ENCODE peak calls at places on chromosomes 6 and 20, in six cellular contexts. B, A, Q, D, P and S are unnamed samples.

GRCh38 chr6:4797590-4797989 is 21.4 kb downstream of the CDYL start:
- DNase-seq in B (no peak), A (no peak), Q (no peak), D (no peak), P (peak; percentile 45), S (no peak)

GRCh38 chr20:53003420-53003819 is 31.3 kb downstream of the TSHZ2 start:
- DNase-seq in B (no peak), A (no peak), Q (no peak), D (no peak), P (peak; percentile 95), S (peak; percentile 21)

GRCh38 chr6:132483779-132484679 is 28.9 kb downstream of the STX7 start:
- DNase-seq in B (no peak), A (peak; percentile 18), Q (peak; percentile 3), D (no peak), P (peak; percentile 54), S (peak; percentile 64)

GRCh38 chr6:107423474-107423873 is 35.9 kb downstream of the PDSS2 start:
- DNase-seq in B (no peak), A (no peak), Q (no peak), D (no peak), P (no peak), S (no peak)

GRCh38 chr6:98836962-98837944 is 2.9 kb downstream of the POU3F2 start:
- DNase-seq in B (no peak), A (no peak), Q (no peak), D (no peak), P (peak; percentile 41), S (peak; percentile 23)

GRCh38 chr6:137543114-137543513 is 48.9 kb upstream of the OLIG3 start:
- DNase-seq in B (no peak), A (no peak), Q (no peak), D (no peak), P (no peak), S (no peak)

GRCh38 chr6:122472022-122472340 is 374 bp upstream of the SERINC1 start:
- DNase-seq in B (no peak), A (no peak), Q (no peak), D (no peak), P (no peak), S (no peak)

GRCh38 chr6:28531479-28532128 is 5.9 kb downstream of the GPX5 start:
- DNase-seq in B (no peak), A (no peak), Q (no peak), D (no peak), P (no peak), S (no peak)

GRCh38 chr6:30981942-30982772 is 1.4 kb upstream of the MUC21 start:
- DNase-seq in B (no peak), A (no peak), Q (peak; percentile 32), D (no peak), P (peak; percentile 87), S (peak; percentile 21)

GRCh38 chr20:10297684-10298240 is 79.1 kb downstream of the SNAP25 start:
- DNase-seq in B (no peak), A (no peak), Q (no peak), D (no peak), P (peak; percentile 47), S (no peak)

GRCh38 chr6:53984163-53984562 is 127.1 kb upstream of the MLIP start:
- DNase-seq in B (no peak), A (peak; percentile 18), Q (no peak), D (no peak), P (peak; percentile 99), S (no peak)

GRCh38 chr6:40355532-40355931 is 231.6 kb downstream of the LRFN2 start:
- DNase-seq in B (no peak), A (no peak), Q (no peak), D (peak; percentile 10), P (no peak), S (no peak)

GRCh38 chr6:167925011-167925410 is 72.5 kb upstream of the KIF25 start:
- DNase-seq in B (no peak), A (no peak), Q (no peak), D (no peak), P (peak; percentile 37), S (no peak)

GRCh38 chr6:108995296-108995695 is 99.3 kb downstream of the SESN1 start:
- DNase-seq in B (no peak), A (no peak), Q (no peak), D (no peak), P (no peak), S (no peak)

GRCh38 chr20:33839591-33839990 is 28.4 kb downstream of the CHMP4B start:
- DNase-seq in B (no peak), A (no peak), Q (no peak), D (no peak), P (no peak), S (no peak)

GRCh38 chr6:101686653-101687052 is 293.1 kb downstream of the GRIK2 start:
- DNase-seq in B (no peak), A (no peak), Q (no peak), D (no peak), P (no peak), S (no peak)

GRCh38 chr6:54193560-54193959 is 82.3 kb downstream of the MLIP start:
- DNase-seq in B (no peak), A (no peak), Q (no peak), D (no peak), P (peak; percentile 27), S (no peak)

GRCh38 chr6:109304284-109305015 is 77.8 kb downstream of the CD164 start:
- DNase-seq in B (no peak), A (no peak), Q (no peak), D (no peak), P (peak; percentile 2), S (no peak)

GRCh38 chr6:42315991-42316378 is 98.3 kb upstream of the MRPS10 start:
- DNase-seq in B (no peak), A (no peak), Q (peak; percentile 54), D (no peak), P (peak; percentile 99), S (no peak)